ENCODE peak calls at places on chromosomes 7 and 10, in eight cellular contexts. One of them, this sample, is unnamed. For H3K9me3, the result is how much of the 10 kb centered on the place peaks cover.

GRCh38 chr7:156558198-156558597 is 82.4 kb upstream of the RNF32 start:
- DNase-seq in iPS DF 6.9: no peak
- DNase-seq in suprapubic skin: no peak
- DNase-seq in psoas muscle: no peak
- DNase-seq in spleen: no peak
- DNase-seq in tibial nerve: no peak
- DNase-seq in stomach: no peak
- DNase-seq in heart left ventricle: no peak
- DNase-seq in this sample: peak

GRCh38 chr7:83005410-83005809 is 157.3 kb downstream of the PCLO start:
- DNase-seq in heart left ventricle: no peak
- DNase-seq in psoas muscle: no peak
- DNase-seq in iPS DF 6.9: no peak
- DNase-seq in stomach: no peak
- DNase-seq in tibial nerve: no peak
- DNase-seq in spleen: no peak
- DNase-seq in suprapubic skin: no peak
- DNase-seq in this sample: no peak

GRCh38 chr10:103507235-103508191 is 14.0 kb downstream of the NEURL1 start:
- DNase-seq in heart left ventricle: no peak
- DNase-seq in stomach: no peak
- DNase-seq in tibial nerve: no peak
- DNase-seq in psoas muscle: no peak
- DNase-seq in spleen: peak
- DNase-seq in iPS DF 6.9: no peak
- DNase-seq in suprapubic skin: no peak
- DNase-seq in this sample: no peak

GRCh38 chr10:133422223-133422820 is 2.1 kb downstream of the SPRN start:
- DNase-seq in spleen: no peak
- DNase-seq in heart left ventricle: no peak
- DNase-seq in iPS DF 6.9: no peak
- DNase-seq in psoas muscle: no peak
- DNase-seq in suprapubic skin: no peak
- DNase-seq in tibial nerve: no peak
- DNase-seq in stomach: no peak
- DNase-seq in this sample: peak

GRCh38 chr7:139799586-139799985 is 21.8 kb upstream of the HIPK2 start:
- DNase-seq in heart left ventricle: no peak
- DNase-seq in stomach: no peak
- DNase-seq in psoas muscle: no peak
- DNase-seq in iPS DF 6.9: no peak
- DNase-seq in suprapubic skin: no peak
- DNase-seq in tibial nerve: no peak
- DNase-seq in spleen: no peak
- DNase-seq in this sample: no peak

GRCh38 chr10:63670291-63670898 is 149.2 kb downstream of the REEP3 start:
- DNase-seq in stomach: no peak
- DNase-seq in suprapubic skin: no peak
- DNase-seq in heart left ventricle: no peak
- DNase-seq in iPS DF 6.9: peak
- DNase-seq in tibial nerve: no peak
- DNase-seq in psoas muscle: no peak
- DNase-seq in spleen: no peak
- DNase-seq in this sample: peak

GRCh38 chr10:130648807-130649206 is 512.6 kb downstream of the GLRX3 start:
- DNase-seq in iPS DF 6.9: no peak
- DNase-seq in stomach: no peak
- DNase-seq in tibial nerve: no peak
- DNase-seq in psoas muscle: no peak
- DNase-seq in suprapubic skin: no peak
- DNase-seq in heart left ventricle: no peak
- DNase-seq in spleen: no peak
- DNase-seq in this sample: peak

GRCh38 chr7:149806726-149807125 is 31.4 kb upstream of the ZNF862 start:
- DNase-seq in suprapubic skin: no peak
- DNase-seq in tibial nerve: no peak
- DNase-seq in spleen: no peak
- DNase-seq in stomach: no peak
- DNase-seq in iPS DF 6.9: no peak
- DNase-seq in heart left ventricle: no peak
- DNase-seq in psoas muscle: no peak
- DNase-seq in this sample: no peak

GRCh38 chr7:75938921-75939320 is 24.0 kb downstream of the POR start:
- DNase-seq in suprapubic skin: no peak
- DNase-seq in heart left ventricle: no peak
- DNase-seq in tibial nerve: no peak
- DNase-seq in stomach: no peak
- DNase-seq in psoas muscle: peak
- DNase-seq in spleen: no peak
- DNase-seq in iPS DF 6.9: no peak
- DNase-seq in this sample: no peak

GRCh38 chr7:70325509-70326101 is 727.3 kb downstream of the AUTS2 start:
- DNase-seq in stomach: no peak
- DNase-seq in iPS DF 6.9: no peak
- DNase-seq in suprapubic skin: no peak
- DNase-seq in heart left ventricle: peak
- DNase-seq in spleen: no peak
- DNase-seq in psoas muscle: no peak
- DNase-seq in tibial nerve: no peak
- DNase-seq in this sample: no peak

GRCh38 chr10:1297566-1298301 is 241.5 kb downstream of the WDR37 start:
- DNase-seq in tibial nerve: no peak
- DNase-seq in heart left ventricle: no peak
- DNase-seq in suprapubic skin: no peak
- DNase-seq in spleen: no peak
- DNase-seq in stomach: no peak
- DNase-seq in psoas muscle: no peak
- DNase-seq in iPS DF 6.9: no peak
- DNase-seq in this sample: no peak

GRCh38 chr10:16943301-16944080 is 126.3 kb upstream of the RSU1 start:
- DNase-seq in tibial nerve: no peak
- DNase-seq in stomach: no peak
- DNase-seq in suprapubic skin: no peak
- DNase-seq in psoas muscle: no peak
- DNase-seq in heart left ventricle: no peak
- DNase-seq in iPS DF 6.9: no peak
- DNase-seq in spleen: no peak
- DNase-seq in this sample: no peak

GRCh38 chr10:103843854-103844567 is 11.4 kb downstream of the SH3PXD2A start:
- DNase-seq in iPS DF 6.9: no peak
- DNase-seq in tibial nerve: no peak
- DNase-seq in stomach: peak
- DNase-seq in spleen: peak
- DNase-seq in heart left ventricle: peak
- DNase-seq in psoas muscle: peak
- DNase-seq in suprapubic skin: no peak
- DNase-seq in this sample: no peak

GRCh38 chr7:79529896-79530235 is 76.4 kb upstream of the MAGI2 start:
- DNase-seq in suprapubic skin: no peak
- DNase-seq in iPS DF 6.9: no peak
- DNase-seq in heart left ventricle: no peak
- DNase-seq in stomach: no peak
- DNase-seq in tibial nerve: no peak
- DNase-seq in spleen: no peak
- DNase-seq in psoas muscle: no peak
- DNase-seq in this sample: no peak

GRCh38 chr10:95560288-95561199 is 627 bp downstream of the SORBS1 start:
- DNase-seq in tibial nerve: no peak
- DNase-seq in suprapubic skin: peak
- DNase-seq in iPS DF 6.9: no peak
- DNase-seq in heart left ventricle: peak
- DNase-seq in psoas muscle: peak
- DNase-seq in stomach: peak
- DNase-seq in spleen: peak
- DNase-seq in this sample: peak

GRCh38 chr10:10589540-10589939 is 428.1 kb upstream of the CELF2 start:
- DNase-seq in tibial nerve: no peak
- DNase-seq in psoas muscle: no peak
- DNase-seq in stomach: no peak
- DNase-seq in spleen: no peak
- DNase-seq in heart left ventricle: no peak
- DNase-seq in iPS DF 6.9: no peak
- DNase-seq in suprapubic skin: no peak
- DNase-seq in this sample: peak

GRCh38 chr7:71735961-71736556 is 604.1 kb downstream of the GALNT17 start:
- DNase-seq in suprapubic skin: no peak
- DNase-seq in iPS DF 6.9: peak
- DNase-seq in psoas muscle: peak
- DNase-seq in spleen: no peak
- DNase-seq in tibial nerve: peak
- DNase-seq in stomach: peak
- DNase-seq in heart left ventricle: peak
- DNase-seq in this sample: peak

GRCh38 chr10:122504551-122504950 is 43.2 kb downstream of the HTRA1 start:
- DNase-seq in stomach: peak
- DNase-seq in tibial nerve: peak
- DNase-seq in spleen: no peak
- DNase-seq in suprapubic skin: peak
- DNase-seq in heart left ventricle: peak
- DNase-seq in iPS DF 6.9: no peak
- DNase-seq in psoas muscle: peak
- DNase-seq in this sample: peak

GRCh38 chr7:129831424-129832058 is 121.2 kb downstream of the UBE2H start:
- DNase-seq in tibial nerve: no peak
- DNase-seq in psoas muscle: no peak
- DNase-seq in suprapubic skin: no peak
- DNase-seq in stomach: no peak
- DNase-seq in heart left ventricle: no peak
- DNase-seq in iPS DF 6.9: no peak
- DNase-seq in spleen: no peak
- DNase-seq in this sample: no peak

DNA sequence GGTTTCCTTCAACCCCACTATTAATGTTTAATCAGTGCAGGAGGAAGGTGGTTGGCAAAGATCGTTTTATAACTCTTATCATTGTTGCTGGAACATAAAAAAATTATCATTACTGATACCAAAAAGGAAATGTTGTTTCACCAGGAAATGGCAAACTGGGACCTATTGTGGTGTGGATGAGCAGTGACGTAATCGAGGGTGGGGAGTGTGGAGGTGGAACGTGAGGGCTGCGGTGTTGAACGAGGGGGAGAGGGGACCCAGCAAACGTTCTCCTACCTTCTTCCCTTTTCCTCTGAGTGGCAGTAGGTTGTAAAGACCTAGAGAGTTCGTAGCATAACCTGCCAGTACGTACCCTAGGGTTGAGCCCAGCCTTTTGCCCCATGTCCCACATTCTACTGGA is 71.9 kb upstream of the TOMM7 start:
- DNase-seq in heart left ventricle: no peak
- DNase-seq in tibial nerve: no peak
- DNase-seq in stomach: no peak
- DNase-seq in psoas muscle: no peak
- DNase-seq in suprapubic skin: no peak
- DNase-seq in spleen: no peak
- DNase-seq in iPS DF 6.9: no peak
- DNase-seq in this sample: no peak
- H3K9me3 ChIP-seq in heart left ventricle: under half
- H3K9me3 ChIP-seq in tibial nerve: under half
- H3K9me3 ChIP-seq in stomach: under half
- H3K9me3 ChIP-seq in psoas muscle: under half
- H3K9me3 ChIP-seq in suprapubic skin: under half
- H3K9me3 ChIP-seq in spleen: under half
- H3K9me3 ChIP-seq in iPS DF 6.9: under half
- H3K9me3 ChIP-seq in this sample: under half

GRCh38 chr7:63039882-63040281 is 958.8 kb upstream of the ZNF722 start:
- DNase-seq in iPS DF 6.9: no peak
- DNase-seq in stomach: no peak
- DNase-seq in suprapubic skin: no peak
- DNase-seq in heart left ventricle: no peak
- DNase-seq in spleen: no peak
- DNase-seq in tibial nerve: no peak
- DNase-seq in psoas muscle: no peak
- DNase-seq in this sample: no peak
- H3K9me3 ChIP-seq in iPS DF 6.9: under half
- H3K9me3 ChIP-seq in stomach: under half
- H3K9me3 ChIP-seq in suprapubic skin: under half
- H3K9me3 ChIP-seq in heart left ventricle: under half
- H3K9me3 ChIP-seq in spleen: half or more
- H3K9me3 ChIP-seq in tibial nerve: under half
- H3K9me3 ChIP-seq in psoas muscle: under half
- H3K9me3 ChIP-seq in this sample: under half

DNA sequence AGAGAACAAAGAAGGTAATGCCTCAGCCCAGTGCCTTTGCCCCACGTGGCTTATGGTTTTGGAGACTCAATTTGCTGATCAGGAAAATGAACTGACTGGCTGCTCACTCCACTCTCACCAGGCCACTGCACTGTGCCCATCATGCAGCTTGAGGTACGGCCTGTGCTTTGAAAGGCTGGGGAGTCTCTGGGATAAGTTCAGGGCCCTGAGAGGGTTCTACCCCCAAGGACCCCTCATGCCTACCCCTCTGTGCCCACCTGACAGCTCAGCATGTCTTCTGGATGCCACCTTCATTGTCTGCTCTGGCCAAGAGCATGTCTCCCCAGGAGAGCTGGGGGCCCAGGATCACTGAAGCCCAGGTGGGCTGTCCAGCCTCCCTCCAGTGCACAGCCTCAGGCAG is 45.5 kb upstream of the ZNF722 start:
- DNase-seq in iPS DF 6.9: no peak
- DNase-seq in heart left ventricle: no peak
- DNase-seq in spleen: no peak
- DNase-seq in psoas muscle: no peak
- DNase-seq in suprapubic skin: no peak
- DNase-seq in tibial nerve: no peak
- DNase-seq in stomach: no peak
- DNase-seq in this sample: no peak
- H3K9me3 ChIP-seq in iPS DF 6.9: under half
- H3K9me3 ChIP-seq in heart left ventricle: under half
- H3K9me3 ChIP-seq in spleen: half or more
- H3K9me3 ChIP-seq in psoas muscle: under half
- H3K9me3 ChIP-seq in suprapubic skin: under half
- H3K9me3 ChIP-seq in tibial nerve: under half
- H3K9me3 ChIP-seq in stomach: under half
- H3K9me3 ChIP-seq in this sample: under half

GRCh38 chr7:157987906-157988305 is 599.7 kb downstream of the PTPRN2 start:
- DNase-seq in spleen: peak
- DNase-seq in suprapubic skin: no peak
- DNase-seq in psoas muscle: no peak
- DNase-seq in iPS DF 6.9: no peak
- DNase-seq in tibial nerve: no peak
- DNase-seq in stomach: no peak
- DNase-seq in heart left ventricle: no peak
- DNase-seq in this sample: no peak

GRCh38 chr7:157984914-157985163 is 602.8 kb downstream of the PTPRN2 start:
- DNase-seq in psoas muscle: no peak
- DNase-seq in suprapubic skin: no peak
- DNase-seq in heart left ventricle: no peak
- DNase-seq in stomach: no peak
- DNase-seq in iPS DF 6.9: no peak
- DNase-seq in tibial nerve: no peak
- DNase-seq in spleen: no peak
- DNase-seq in this sample: no peak

GRCh38 chr7:157984138-157984913 is 603.3 kb downstream of the PTPRN2 start:
- DNase-seq in iPS DF 6.9: no peak
- DNase-seq in spleen: peak
- DNase-seq in tibial nerve: no peak
- DNase-seq in heart left ventricle: no peak
- DNase-seq in stomach: no peak
- DNase-seq in psoas muscle: no peak
- DNase-seq in suprapubic skin: no peak
- DNase-seq in this sample: no peak

GRCh38 chr7:157985636-157986035 is 602.0 kb downstream of the PTPRN2 start:
- DNase-seq in stomach: no peak
- DNase-seq in spleen: peak
- DNase-seq in iPS DF 6.9: no peak
- DNase-seq in suprapubic skin: no peak
- DNase-seq in heart left ventricle: no peak
- DNase-seq in psoas muscle: no peak
- DNase-seq in tibial nerve: no peak
- DNase-seq in this sample: no peak

GRCh38 chr7:157986051-157986450 is 601.6 kb downstream of the PTPRN2 start:
- DNase-seq in heart left ventricle: no peak
- DNase-seq in tibial nerve: no peak
- DNase-seq in stomach: no peak
- DNase-seq in iPS DF 6.9: no peak
- DNase-seq in psoas muscle: no peak
- DNase-seq in spleen: peak
- DNase-seq in suprapubic skin: no peak
- DNase-seq in this sample: no peak
- H3K9me3 ChIP-seq in heart left ventricle: under half
- H3K9me3 ChIP-seq in tibial nerve: under half
- H3K9me3 ChIP-seq in stomach: under half
- H3K9me3 ChIP-seq in iPS DF 6.9: under half
- H3K9me3 ChIP-seq in psoas muscle: under half
- H3K9me3 ChIP-seq in spleen: under half
- H3K9me3 ChIP-seq in suprapubic skin: under half
- H3K9me3 ChIP-seq in this sample: under half